ENCODE peak calls at places on chromosomes 12 and 14, in five cellular contexts. B, L, T, F and S are unnamed samples.

GRCh38 chr12:107783406-107784376 is 9.2 kb downstream of the ASCL4 start:
- DNase-seq in B (no peak), L (no peak), T (no peak), F (no peak), S (no peak)

GRCh38 chr12:54364413-54364812 is at the start of gene GPR84:
- DNase-seq in B (no peak), L (no peak), T (no peak), F (no peak), S (no peak)

GRCh38 chr12:20421338-20421890 is 53.1 kb downstream of the PDE3A start:
- DNase-seq in B (no peak), L (no peak), T (no peak), F (no peak), S (no peak)

GRCh38 chr12:122028601-122029560 is 7.2 kb downstream of the BCL7A start:
- DNase-seq in B (no peak), L (no peak), T (no peak), F (no peak), S (no peak)

GRCh38 chr12:84492381-84492883 is 420.2 kb downstream of the SLC6A15 start:
- DNase-seq in B (no peak), L (no peak), T (no peak), F (no peak), S (no peak)

GRCh38 chr12:117188961-117189724 is 1.1 kb downstream of the FBXO21 start:
- DNase-seq in B (peak; percentile 71), L (no peak), T (no peak), F (no peak), S (peak; percentile 23)

GRCh38 chr12:99605-100004 is 33.0 kb downstream of the IQSEC3 start:
- DNase-seq in B (peak; percentile 28), L (no peak), T (no peak), F (peak; percentile 73), S (peak; percentile 45)

GRCh38 chr12:108136697-108137096 is 7.6 kb downstream of the WSCD2 start:
- DNase-seq in B (no peak), L (no peak), T (no peak), F (no peak), S (no peak)

GRCh38 chr14:33949051-33950037 is 1.5 kb downstream of the EGLN3 start:
- DNase-seq in B (peak; percentile 2), L (no peak), T (no peak), F (no peak), S (no peak)

GRCh38 chr14:90624732-90625444 is 191.3 kb downstream of the TTC7B start:
- DNase-seq in B (peak; percentile 50), L (no peak), T (peak; percentile 36), F (peak; percentile 55), S (no peak)

GRCh38 chr14:92846162-92846897 is 52.2 kb downstream of the GOLGA5 start:
- DNase-seq in B (peak; percentile 81), L (no peak), T (peak; percentile 13), F (no peak), S (no peak)

GRCh38 chr12:12072064-12072760 is 1.5 kb downstream of the BCL2L14 start:
- DNase-seq in B (no peak), L (no peak), T (no peak), F (no peak), S (no peak)

GRCh38 chr14:21723431-21724045 is 49.9 kb upstream of the OR4E1 start:
- DNase-seq in B (peak; percentile 12), L (peak; percentile 79), T (no peak), F (peak; percentile 91), S (peak; percentile 48)

GRCh38 chr12:74646831-74647230 is 109.2 kb downstream of the ATXN7L3B start:
- DNase-seq in B (peak; percentile 5), L (no peak), T (no peak), F (no peak), S (no peak)

GRCh38 chr14:102251161-102251560 is 53.8 kb downstream of the MOK start:
- DNase-seq in B (no peak), L (no peak), T (no peak), F (no peak), S (no peak)

GRCh38 chr14:99350751-99351150 is 78.8 kb upstream of the BCL11B start:
- DNase-seq in B (no peak), L (no peak), T (no peak), F (no peak), S (no peak)

GRCh38 chr14:32457213-32457920 is 128.3 kb downstream of the AKAP6 start:
- DNase-seq in B (peak; percentile 89), L (no peak), T (peak; percentile 72), F (no peak), S (no peak)

GRCh38 chr12:96044017-96044985 is 8.9 kb upstream of the LTA4H start:
- DNase-seq in B (peak; percentile 75), L (no peak), T (no peak), F (no peak), S (no peak)

GRCh38 chr14:32472081-32472480 is 143.0 kb downstream of the AKAP6 start:
- DNase-seq in B (no peak), L (no peak), T (no peak), F (no peak), S (no peak)

GRCh38 chr12:76025601-76026575 is 5.7 kb downstream of the PHLDA1 start:
- DNase-seq in B (peak; percentile 81), L (no peak), T (no peak), F (no peak), S (no peak)

GRCh38 chr12:109875572-109876131 is 4.7 kb downstream of the GLTP start:
- DNase-seq in B (no peak), L (no peak), T (peak; percentile 73), F (no peak), S (no peak)

GRCh38 chr12:80553316-80553715 is 109.3 kb downstream of the PTPRQ start:
- DNase-seq in B (peak; percentile 82), L (no peak), T (peak; percentile 2), F (no peak), S (no peak)

GRCh38 chr14:103522649-103523582 is at the start of gene CKB:
- DNase-seq in B (peak; percentile 71), L (peak; percentile 90), T (no peak), F (peak; percentile 75), S (peak; percentile 74)

GRCh38 chr14:69428289-69428998 is 30.0 kb downstream of the SLC39A9 start:
- DNase-seq in B (no peak), L (no peak), T (no peak), F (no peak), S (no peak)

GRCh38 chr14:73740921-73741326 is 26.7 kb upstream of the PNMA1 start:
- DNase-seq in B (peak; percentile 57), L (no peak), T (peak; percentile 88), F (peak; percentile 86), S (no peak)

GRCh38 chr12:128365032-128365431 is 98.1 kb downstream of the TMEM132C start:
- DNase-seq in B (no peak), L (no peak), T (no peak), F (no peak), S (no peak)

GRCh38 chr12:4825139-4825858 is 84.4 kb upstream of the KCNA1 start:
- DNase-seq in B (no peak), L (no peak), T (no peak), F (no peak), S (no peak)

GRCh38 chr14:60183724-60184596 is 18.8 kb upstream of the DHRS7 start:
- DNase-seq in B (peak; percentile 73), L (no peak), T (peak; percentile 22), F (no peak), S (peak; percentile 56)

GRCh38 chr14:68621400-68622365 is 171.2 kb downstream of the ZFP36L1 start:
- DNase-seq in B (peak; percentile 94), L (peak; percentile 16), T (no peak), F (no peak), S (no peak)

GRCh38 chr12:41140117-41140516 is 48.0 kb upstream of the PDZRN4 start:
- DNase-seq in B (peak; percentile 31), L (no peak), T (no peak), F (no peak), S (no peak)

GRCh38 chr14:102774391-102775153 is 2.7 kb upstream of the TRAF3 start:
- DNase-seq in B (peak; percentile 95), L (peak; percentile 60), T (peak; percentile 83), F (peak; percentile 77), S (no peak)

GRCh38 chr12:27460471-27460978 is 14.0 kb downstream of the SMCO2 start:
- DNase-seq in B (no peak), L (no peak), T (no peak), F (no peak), S (no peak)

GRCh38 chr12:51083140-51083833 is at the start of gene CSRNP2:
- DNase-seq in B (peak; percentile 96), L (peak; percentile 97), T (peak; percentile 97), F (peak; percentile 99), S (peak; percentile 93)

GRCh38 chr14:100802766-100803693 is 22.9 kb upstream of the MEG3 start:
- DNase-seq in B (no peak), L (no peak), T (no peak), F (no peak), S (no peak)

DNA sequence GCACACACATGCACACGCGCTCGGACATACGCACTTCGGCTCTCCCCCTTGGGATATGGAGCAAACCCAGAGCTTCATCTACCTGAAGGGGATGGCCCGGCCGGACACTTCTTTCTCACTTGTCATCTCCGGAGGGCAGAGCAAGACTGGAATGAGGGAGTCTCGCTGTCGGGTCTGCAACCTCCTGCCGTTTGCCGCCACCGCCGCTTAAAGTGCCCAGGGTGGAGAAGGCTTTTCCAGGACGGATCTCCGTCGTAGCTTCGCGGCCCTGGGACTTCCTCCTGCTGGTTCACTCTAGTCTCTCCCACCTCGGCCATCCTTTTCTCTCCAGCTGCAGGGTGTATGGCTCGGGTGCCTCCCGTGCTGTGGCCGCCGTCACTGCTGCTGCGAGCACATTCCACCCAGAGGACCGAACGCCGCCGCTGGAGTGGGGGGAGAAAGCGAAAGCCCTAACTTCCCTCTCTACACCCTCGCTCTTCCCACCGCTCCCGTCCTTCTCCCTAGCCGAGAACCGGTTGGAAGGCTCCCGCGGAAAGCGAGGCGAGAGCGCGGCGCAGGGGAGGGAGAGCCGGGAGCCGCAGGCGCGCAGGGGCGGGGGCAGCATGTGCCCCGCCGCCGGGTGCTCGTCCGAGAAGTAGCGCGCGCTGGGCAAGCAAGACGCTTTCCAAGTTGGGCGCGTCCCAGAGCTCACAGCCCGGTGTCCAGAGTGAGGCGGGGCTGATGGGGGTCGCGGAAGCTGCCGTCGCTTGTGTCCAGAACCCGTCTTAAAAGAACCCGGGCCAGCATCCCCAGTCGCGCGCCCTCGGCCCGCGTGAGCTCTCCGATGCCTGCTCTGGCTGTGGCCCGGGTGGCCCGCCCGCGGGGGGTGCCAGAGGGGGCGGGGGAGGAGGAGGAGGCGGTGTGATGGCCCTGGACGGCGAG is at the start of gene TRHDE:
- DNase-seq in B (peak; percentile 76), L (peak; percentile 75), T (no peak), F (peak; percentile 78), S (peak; percentile 61)
- H4K8ac ChIP-seq in B (peak within 1 kb of the TSS; percentile 90), L (peak within 1 kb of the TSS; percentile 80), T (peak within 1 kb of the TSS; percentile 14), F (no peak within 1 kb of the TSS), S (peak within 1 kb of the TSS; percentile 43)

DNA sequence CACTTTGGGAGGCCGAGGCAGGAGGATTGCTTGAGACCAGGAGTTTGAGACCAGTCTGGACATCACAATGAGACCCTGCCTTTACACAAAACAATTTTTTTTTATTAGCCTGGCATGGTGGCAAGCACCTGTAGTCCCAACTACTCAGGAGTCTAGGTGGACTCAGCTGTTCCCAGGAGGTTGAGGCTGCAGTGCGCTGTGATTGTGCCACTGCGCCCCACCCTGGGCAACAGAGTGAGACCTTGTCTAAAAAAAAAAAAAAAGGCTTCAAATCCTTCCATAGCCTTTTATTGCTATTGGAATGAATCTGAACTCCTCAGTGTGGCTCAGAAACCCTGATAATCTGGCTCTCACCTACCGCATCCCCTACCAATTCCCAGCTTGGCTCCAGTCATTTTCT is 26.1 kb downstream of the AK7 start:
- DNase-seq in B (no peak), L (no peak), T (no peak), F (no peak), S (no peak)
- H2BK12ac ChIP-seq in B (no peak overlapping the region), L (no peak overlapping the region), T (no peak overlapping the region), F (no peak overlapping the region), S (no peak overlapping the region)

GRCh38 chr12:127253797-127254196 is 1013.2 kb upstream of the TMEM132C start:
- DNase-seq in B (no peak), L (no peak), T (no peak), F (no peak), S (no peak)
- H3K27ac ChIP-seq in B (no peak overlapping the region), L (no peak overlapping the region), T (no peak overlapping the region), F (no peak overlapping the region), S (no peak overlapping the region)

GRCh38 chr12:24197517-24197916 is 248.0 kb upstream of the SOX5 start:
- DNase-seq in B (peak; percentile 7), L (no peak), T (no peak), F (peak; percentile 44), S (no peak)
- H4K8ac ChIP-seq in B (no peak overlapping the region), L (no peak overlapping the region), T (no peak overlapping the region), F (no peak overlapping the region), S (no peak overlapping the region)